ENCODE peak calls at places on chromosomes 11 and 22, in nine cellular contexts. B, Z, D, H, U, I, S, C and T are unnamed samples.

GRCh38 chr11:45400594-45400993 is 114.5 kb upstream of the SYT13 start:
- DNase-seq in I (no peak), C (no peak), S (peak), B (no peak), H (no peak), D (no peak), Z (no peak), U (peak), T (no peak)

GRCh38 chr11:132456735-132457328 is 1075.5 kb downstream of the OPCML start:
- DNase-seq in Z (no peak), H (no peak), U (no peak), S (no peak), B (no peak), I (no peak), D (no peak), C (no peak), T (no peak)

GRCh38 chr11:124837491-124837856 is 27.8 kb upstream of the ROBO3 start:
- DNase-seq in H (no peak), S (peak), B (no peak), U (peak), D (no peak), Z (peak), C (no peak), I (peak), T (no peak)

GRCh38 chr11:130209128-130209932 is 49.7 kb downstream of the ST14 start:
- DNase-seq in B (no peak), D (no peak), U (no peak), H (no peak), Z (peak), I (no peak), C (peak), S (no peak), T (peak)

GRCh38 chr11:133134561-133135173 is 397.6 kb downstream of the OPCML start:
- DNase-seq in U (no peak), C (peak), D (peak), B (peak), S (peak), I (peak), Z (peak), H (peak), T (no peak)

GRCh38 chr11:131767421-131767820 is 397.0 kb downstream of the NTM start:
- DNase-seq in H (no peak), B (no peak), S (peak), Z (peak), I (no peak), C (no peak), D (no peak), U (no peak), T (no peak)

GRCh38 chr11:26088391-26088790 is 243.5 kb upstream of the ANO3 start:
- DNase-seq in D (no peak), C (no peak), S (peak), H (no peak), U (no peak), Z (no peak), I (no peak), B (no peak), T (no peak)

GRCh38 chr11:36449566-36450390 is 60.3 kb downstream of the TRAF6 start:
- DNase-seq in D (no peak), Z (no peak), C (no peak), I (no peak), B (no peak), U (no peak), H (no peak), S (peak), T (no peak)

GRCh38 chr11:2750101-2750509 is 50.3 kb upstream of the KCNQ1OT1 start:
- DNase-seq in U (no peak), C (no peak), B (no peak), H (no peak), S (no peak), Z (no peak), D (peak), I (no peak), T (no peak)

DNA sequence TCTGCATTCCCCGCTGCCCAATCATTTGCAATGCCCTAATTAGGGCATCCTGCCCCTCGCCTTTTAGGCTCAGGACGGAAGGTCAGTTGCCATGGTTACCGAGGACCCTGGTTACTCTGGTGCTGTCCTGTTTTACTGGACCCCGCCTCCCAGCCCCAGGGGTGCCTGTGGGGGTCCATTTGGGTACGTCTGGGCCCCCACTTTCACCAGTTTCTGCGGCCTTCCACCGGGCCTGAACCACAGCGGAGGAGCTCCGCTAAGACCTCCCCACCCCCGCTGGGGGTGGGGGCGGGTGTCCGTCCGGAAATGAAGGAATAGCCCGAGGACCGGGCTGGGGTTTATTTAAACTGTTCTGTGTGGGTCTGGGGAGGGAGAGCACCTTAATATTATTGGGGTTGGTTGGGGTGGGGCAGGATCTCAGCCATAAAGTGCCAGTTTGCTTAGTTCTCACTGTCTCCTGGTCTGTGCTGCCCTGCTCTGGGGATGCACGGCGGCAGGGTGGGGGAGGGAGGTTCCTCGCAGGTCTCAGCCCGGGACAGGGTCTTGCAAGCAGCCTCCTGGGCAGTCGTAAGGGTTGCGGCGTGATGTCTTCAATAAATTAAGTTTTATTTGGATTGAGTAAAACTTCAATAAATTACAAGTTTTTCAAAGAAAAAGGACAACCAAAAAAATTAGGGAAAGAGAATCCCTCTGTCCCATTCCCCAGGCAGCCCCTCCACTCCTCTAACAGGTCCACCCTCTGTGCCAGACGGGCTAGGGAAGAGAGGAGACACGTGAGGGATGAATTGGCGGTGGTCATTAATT is 5.3 kb downstream of the PHOX2A start:
- DNase-seq in D (no peak), B (no peak), I (no peak), Z (no peak), S (no peak), H (no peak), U (no peak), C (no peak), T (no peak)
- TF ChIP-seq CTCF in D (no peak), B (no peak), I (no peak), Z (no peak), S (no peak), H (no peak), U (no peak), C (no peak), T (no peak)

GRCh38 chr11:47477323-47477722 is 28.4 kb upstream of the RAPSN start:
- DNase-seq in D (no peak), B (no peak), S (no peak), I (no peak), C (no peak), Z (peak), H (no peak), U (no peak), T (no peak)
- TF ChIP-seq CTCF in D (no peak), B (no peak), S (no peak), I (no peak), C (no peak), Z (no peak), H (no peak), U (no peak), T (no peak)

GRCh38 chr11:69890476-69890875 is 71.3 kb upstream of the FGF3 start:
- DNase-seq in C (no peak), H (no peak), B (no peak), Z (no peak), I (no peak), S (no peak), D (no peak), U (no peak), T (no peak)

GRCh38 chr11:69888671-69889076 is 69.5 kb upstream of the FGF3 start:
- DNase-seq in B (peak), C (peak), U (no peak), S (peak), Z (peak), I (peak), H (peak), D (peak), T (peak)

GRCh38 chr11:69889400-69890372 is 70.5 kb upstream of the FGF3 start:
- DNase-seq in I (no peak), S (no peak), D (peak), H (no peak), B (no peak), C (no peak), Z (no peak), U (no peak), T (no peak)

GRCh38 chr11:69887330-69887729 is 68.1 kb upstream of the FGF3 start:
- DNase-seq in H (no peak), I (no peak), Z (no peak), C (no peak), S (no peak), D (peak), B (no peak), U (no peak), T (no peak)

GRCh38 chr11:69887841-69888670 is 68.8 kb upstream of the FGF3 start:
- DNase-seq in U (no peak), D (peak), I (no peak), Z (no peak), S (no peak), H (no peak), B (no peak), C (no peak), T (no peak)
- TF ChIP-seq CTCF in U (no peak), D (no peak), I (no peak), Z (no peak), S (no peak), H (no peak), B (no peak), C (no peak), T (no peak)

GRCh38 chr11:116916052-116916451 is 78.6 kb upstream of the APOA1 start:
- DNase-seq in D (no peak), B (no peak), I (no peak), C (no peak), U (no peak), H (no peak), Z (no peak), S (no peak), T (no peak)
- TF ChIP-seq CTCF in D (no peak), B (peak), I (no peak), C (peak), U (no peak), H (no peak), Z (no peak), S (no peak), T (peak)

DNA sequence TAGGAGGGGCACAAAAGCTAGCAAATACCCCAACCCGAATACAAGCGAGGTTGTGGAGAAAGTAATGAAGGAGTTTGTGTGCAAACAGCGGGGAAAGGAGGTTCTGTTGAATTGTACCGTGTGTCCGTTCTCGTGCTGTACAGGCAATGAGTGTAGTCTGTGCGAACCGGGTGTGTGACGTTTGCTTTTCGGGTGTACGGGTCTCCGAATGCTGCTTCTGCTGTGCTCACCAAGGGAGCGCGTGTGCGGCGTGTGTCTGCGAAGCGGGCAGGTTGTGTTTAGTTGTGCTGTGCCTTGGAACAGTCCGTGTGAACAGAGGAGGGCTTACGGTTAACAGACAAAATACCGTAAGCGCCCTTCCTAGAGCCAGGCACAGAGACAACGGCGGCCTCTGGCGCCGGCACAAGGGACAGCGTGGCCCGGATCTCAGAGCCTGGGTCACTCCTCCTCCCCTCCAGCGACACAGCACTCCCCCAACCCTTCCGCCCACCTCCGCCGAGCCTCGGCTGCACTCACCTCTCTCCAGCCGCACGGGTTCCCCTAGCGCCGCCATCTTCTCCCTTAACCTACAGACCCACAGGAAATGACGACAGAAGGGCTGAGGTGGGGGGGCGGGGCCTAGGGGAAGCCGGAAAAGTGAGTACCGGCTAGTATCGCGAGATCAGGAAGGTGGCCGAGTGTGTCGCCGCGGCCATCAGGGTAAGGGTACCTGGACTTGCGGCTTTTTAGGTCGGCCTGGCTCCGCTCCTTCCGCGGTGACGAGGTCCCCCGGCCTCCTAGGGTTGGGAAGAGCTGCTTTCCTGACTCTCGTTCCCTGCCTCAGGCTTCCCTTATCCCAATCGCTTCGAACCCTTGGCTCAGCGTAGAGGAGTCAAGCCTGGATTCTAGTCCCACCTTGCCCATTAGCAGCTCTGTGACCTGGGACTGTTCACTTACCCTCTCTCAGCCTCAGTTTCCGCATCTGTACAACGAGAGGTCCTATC is at the start of gene LIN7C:
- DNase-seq in D (peak), U (peak), C (peak), Z (peak), B (peak), I (peak), H (peak), S (peak), T (peak)
- TF ChIP-seq CTCF in D (no peak), U (no peak), C (no peak), Z (no peak), B (no peak), I (no peak), H (peak), S (no peak), T (no peak)

GRCh38 chr22:30866811-30867271 is 101.7 kb downstream of the MORC2 start:
- DNase-seq in C (peak), H (no peak), S (no peak), Z (no peak), B (no peak), U (no peak), I (peak), D (no peak), T (no peak)
- TF ChIP-seq CTCF in C (no peak), H (no peak), S (no peak), Z (no peak), B (no peak), U (no peak), I (no peak), D (no peak), T (no peak)

DNA sequence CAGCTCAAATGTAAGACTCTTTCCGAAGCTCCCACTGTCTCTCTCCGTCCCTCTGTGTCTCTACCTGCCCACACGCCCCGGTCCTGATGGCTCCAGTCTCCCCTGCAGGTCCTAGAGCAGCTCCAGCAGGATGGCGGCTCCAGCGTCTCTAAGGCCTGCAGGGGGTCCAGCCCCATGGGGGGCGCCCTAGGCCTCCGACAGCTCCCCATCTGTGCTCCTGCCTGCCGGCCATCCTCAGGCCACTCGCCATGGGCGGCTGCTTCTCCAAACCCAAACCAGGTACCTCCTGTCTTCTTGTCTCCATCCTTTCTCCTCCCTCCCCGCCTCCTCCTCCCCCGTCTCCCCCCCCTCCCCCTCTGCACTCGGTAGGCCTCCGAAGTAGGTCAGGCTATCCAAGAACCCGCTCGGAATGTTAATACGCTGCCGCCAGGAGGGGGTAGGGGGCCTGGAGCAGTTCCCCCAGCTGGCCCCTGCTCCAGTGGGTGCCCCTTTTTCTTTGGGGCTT is 694 bp downstream of the AIFM3 start:
- DNase-seq in U (no peak), D (no peak), S (no peak), B (no peak), H (no peak), C (no peak), Z (no peak), I (no peak), T (no peak)
- TF ChIP-seq CTCF in U (no peak), D (no peak), S (no peak), B (no peak), H (no peak), C (no peak), Z (no peak), I (no peak), T (no peak)

GRCh38 chr11:47616726-47617416 is 22.7 kb upstream of the C1QTNF4 start:
- DNase-seq in D (no peak), Z (peak), S (peak), H (no peak), B (no peak), C (no peak), I (peak), U (peak), T (no peak)

GRCh38 chr11:47615249-47615648 is 21.0 kb upstream of the C1QTNF4 start:
- DNase-seq in Z (no peak), B (no peak), C (no peak), I (no peak), H (no peak), S (no peak), U (no peak), D (no peak), T (no peak)

GRCh38 chr11:47620836-47621378 is 21.5 kb downstream of the MTCH2 start:
- DNase-seq in D (no peak), I (no peak), B (no peak), U (no peak), Z (no peak), C (no peak), H (no peak), S (no peak), T (no peak)

DNA sequence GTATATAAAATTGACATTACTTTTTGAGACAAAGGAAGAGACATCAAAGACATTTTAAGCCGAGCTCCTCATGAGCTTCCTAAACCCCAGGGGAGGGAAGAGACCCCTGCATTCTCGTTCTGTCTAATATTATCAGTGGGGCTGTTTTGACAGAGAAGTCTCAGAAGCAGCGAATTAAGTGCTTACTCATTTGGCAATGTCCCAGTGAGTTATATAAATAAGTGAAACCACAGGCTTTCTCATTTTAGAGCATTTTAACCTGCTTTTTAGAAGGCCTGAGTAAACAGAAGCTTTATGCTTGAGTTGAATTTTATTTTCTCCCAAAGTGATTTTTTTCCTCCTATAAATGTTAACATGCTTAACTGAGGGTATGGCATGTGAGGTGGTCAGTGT is 23.2 kb upstream of the C1QTNF4 start:
- DNase-seq in B (no peak), D (no peak), I (no peak), H (no peak), C (no peak), S (peak), Z (no peak), U (peak), T (no peak)
- TF ChIP-seq CTCF in B (no peak), D (no peak), I (no peak), H (no peak), C (no peak), S (no peak), Z (no peak), U (no peak), T (no peak)

GRCh38 chr22:26320469-26320868 is 108.6 kb upstream of the ASPHD2 start:
- DNase-seq in Z (no peak), C (no peak), B (no peak), I (no peak), U (no peak), D (no peak), S (no peak), H (no peak), T (no peak)

GRCh38 chr22:26321469-26321913 is 107.6 kb upstream of the ASPHD2 start:
- DNase-seq in Z (no peak), D (peak), U (no peak), S (peak), H (no peak), C (no peak), B (peak), I (no peak), T (no peak)

GRCh38 chr22:26322179-26322905 is 106.7 kb upstream of the ASPHD2 start:
- DNase-seq in D (peak), S (peak), C (no peak), I (no peak), U (peak), B (no peak), H (no peak), Z (peak), T (no peak)

GRCh38 chr22:26316732-26317131 is 112.3 kb upstream of the ASPHD2 start:
- DNase-seq in U (no peak), H (no peak), B (no peak), Z (no peak), I (no peak), S (no peak), C (no peak), D (no peak), T (no peak)

DNA sequence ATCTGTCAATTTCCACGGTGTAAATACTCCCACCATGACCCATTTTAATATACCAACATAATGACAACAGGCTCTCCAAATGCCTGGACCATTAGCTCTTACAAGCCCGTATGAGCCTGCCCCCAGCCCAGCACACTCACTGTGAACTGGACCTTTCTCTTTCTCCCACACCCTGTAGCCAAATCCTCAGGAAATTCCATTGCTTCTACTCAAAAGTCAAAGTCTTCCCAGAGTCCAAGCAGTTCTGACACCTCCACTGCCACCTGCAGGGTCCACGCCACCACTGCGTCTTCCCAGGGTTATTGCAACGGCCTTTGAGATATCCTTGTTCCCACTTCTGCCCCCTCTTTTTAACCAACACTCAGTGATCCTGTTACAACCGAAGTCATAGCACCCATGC is 110.1 kb upstream of the ASPHD2 start:
- DNase-seq in C (no peak), S (no peak), U (no peak), D (no peak), H (no peak), I (no peak), Z (peak), B (no peak), T (no peak)
- TF ChIP-seq CTCF in C (no peak), S (no peak), U (no peak), D (no peak), H (no peak), I (no peak), Z (no peak), B (no peak), T (no peak)

GRCh38 chr22:26674211-26675190 is 17.1 kb downstream of the MIAT start:
- DNase-seq in U (no peak), C (no peak), Z (peak), B (no peak), I (no peak), D (no peak), S (no peak), H (no peak), T (no peak)
- TF ChIP-seq CTCF in U (no peak), C (no peak), Z (no peak), B (no peak), I (no peak), D (no peak), S (no peak), H (no peak), T (no peak)